ENCODE peak calls at places on chromosomes 6 and 20, in four cellular contexts. One of them, this sample, is unnamed.

GRCh38 chr6:45922728-45923351 is 92.8 kb downstream of the CLIC5 start:
- DNase-seq in foreskin keratinocyte: peak
- DNase-seq in thoracic aorta: no peak
- DNase-seq in choroid plexus epithelial cell: peak
- DNase-seq in this sample: peak

GRCh38 chr20:6636209-6637159 is 131.0 kb upstream of the BMP2 start:
- DNase-seq in foreskin keratinocyte: peak
- DNase-seq in thoracic aorta: no peak
- DNase-seq in choroid plexus epithelial cell: peak
- DNase-seq in this sample: peak

GRCh38 chr6:116564921-116565872 is 6.1 kb upstream of the RWDD1 start:
- DNase-seq in foreskin keratinocyte: no peak
- DNase-seq in thoracic aorta: no peak
- DNase-seq in choroid plexus epithelial cell: no peak
- DNase-seq in this sample: no peak

GRCh38 chr20:38272398-38272797 is 11.9 kb upstream of the KIAA1755 start:
- DNase-seq in foreskin keratinocyte: peak
- DNase-seq in thoracic aorta: no peak
- DNase-seq in choroid plexus epithelial cell: no peak
- DNase-seq in this sample: no peak

GRCh38 chr6:81486234-81486633 is 266.2 kb downstream of the TENT5A start:
- DNase-seq in foreskin keratinocyte: no peak
- DNase-seq in thoracic aorta: no peak
- DNase-seq in choroid plexus epithelial cell: no peak
- DNase-seq in this sample: no peak

GRCh38 chr6:131745476-131745875 is 34.7 kb upstream of the CTAGE9 start:
- DNase-seq in foreskin keratinocyte: no peak
- DNase-seq in thoracic aorta: no peak
- DNase-seq in choroid plexus epithelial cell: no peak
- DNase-seq in this sample: no peak

GRCh38 chr20:50729925-50730764 is 1.2 kb upstream of the PARD6B start:
- DNase-seq in foreskin keratinocyte: no peak
- DNase-seq in thoracic aorta: peak
- DNase-seq in choroid plexus epithelial cell: peak
- DNase-seq in this sample: peak

GRCh38 chr6:3356056-3356823 is 97.5 kb downstream of the PSMG4 start:
- DNase-seq in foreskin keratinocyte: no peak
- DNase-seq in thoracic aorta: peak
- DNase-seq in choroid plexus epithelial cell: peak
- DNase-seq in this sample: peak

GRCh38 chr6:100134703-100135102 is 140.7 kb upstream of the MCHR2 start:
- DNase-seq in foreskin keratinocyte: no peak
- DNase-seq in thoracic aorta: no peak
- DNase-seq in choroid plexus epithelial cell: peak
- DNase-seq in this sample: no peak

GRCh38 chr20:56630086-56630493 is 984 bp downstream of the TFAP2C start:
- DNase-seq in foreskin keratinocyte: peak
- DNase-seq in thoracic aorta: no peak
- DNase-seq in choroid plexus epithelial cell: peak
- DNase-seq in this sample: peak

GRCh38 chr6:121686611-121687023 is 251.2 kb downstream of the GJA1 start:
- DNase-seq in foreskin keratinocyte: no peak
- DNase-seq in thoracic aorta: no peak
- DNase-seq in choroid plexus epithelial cell: no peak
- DNase-seq in this sample: no peak

GRCh38 chr6:105691971-105692370 is 289.1 kb upstream of the PREP start:
- DNase-seq in foreskin keratinocyte: no peak
- DNase-seq in thoracic aorta: no peak
- DNase-seq in choroid plexus epithelial cell: no peak
- DNase-seq in this sample: no peak

GRCh38 chr6:89357390-89357789 is 4.9 kb upstream of the UBE2J1 start:
- DNase-seq in foreskin keratinocyte: no peak
- DNase-seq in thoracic aorta: no peak
- DNase-seq in choroid plexus epithelial cell: no peak
- DNase-seq in this sample: no peak

GRCh38 chr6:113920663-113921267 is 50.2 kb downstream of the HDAC2 start:
- DNase-seq in foreskin keratinocyte: no peak
- DNase-seq in thoracic aorta: no peak
- DNase-seq in choroid plexus epithelial cell: no peak
- DNase-seq in this sample: no peak

GRCh38 chr20:31663838-31664695 is 26.4 kb downstream of the COX4I2 start:
- DNase-seq in foreskin keratinocyte: no peak
- DNase-seq in thoracic aorta: no peak
- DNase-seq in choroid plexus epithelial cell: no peak
- DNase-seq in this sample: peak

GRCh38 chr6:13696226-13696625 is 15.4 kb downstream of the RANBP9 start:
- DNase-seq in foreskin keratinocyte: no peak
- DNase-seq in thoracic aorta: no peak
- DNase-seq in choroid plexus epithelial cell: peak
- DNase-seq in this sample: no peak

GRCh38 chr6:157758516-157759023 is 64.5 kb upstream of the SNX9 start:
- DNase-seq in foreskin keratinocyte: no peak
- DNase-seq in thoracic aorta: no peak
- DNase-seq in choroid plexus epithelial cell: no peak
- DNase-seq in this sample: no peak

GRCh38 chr20:43976577-43976976 is 61.9 kb downstream of the TOX2 start:
- DNase-seq in foreskin keratinocyte: no peak
- DNase-seq in thoracic aorta: no peak
- DNase-seq in choroid plexus epithelial cell: no peak
- DNase-seq in this sample: no peak

GRCh38 chr6:90610671-90611542 is 24.0 kb upstream of the MAP3K7 start:
- DNase-seq in foreskin keratinocyte: no peak
- DNase-seq in thoracic aorta: no peak
- DNase-seq in choroid plexus epithelial cell: peak
- DNase-seq in this sample: no peak

GRCh38 chr6:121435444-121436069 is at the start of gene GJA1:
- DNase-seq in foreskin keratinocyte: peak
- DNase-seq in thoracic aorta: peak
- DNase-seq in choroid plexus epithelial cell: peak
- DNase-seq in this sample: no peak

GRCh38 chr20:6492396-6493055 is 275.0 kb upstream of the BMP2 start:
- DNase-seq in foreskin keratinocyte: peak
- DNase-seq in thoracic aorta: no peak
- DNase-seq in choroid plexus epithelial cell: peak
- DNase-seq in this sample: peak

GRCh38 chr6:108622601-108623335 is 62.1 kb downstream of the FOXO3 start:
- DNase-seq in foreskin keratinocyte: peak
- DNase-seq in thoracic aorta: peak
- DNase-seq in choroid plexus epithelial cell: peak
- DNase-seq in this sample: no peak

GRCh38 chr6:147970970-147971369 is 371.7 kb upstream of the SASH1 start:
- DNase-seq in foreskin keratinocyte: no peak
- DNase-seq in thoracic aorta: no peak
- DNase-seq in choroid plexus epithelial cell: peak
- DNase-seq in this sample: peak

GRCh38 chr6:41939091-41939847 is 2.3 kb downstream of the CCND3 start:
- DNase-seq in foreskin keratinocyte: no peak
- DNase-seq in thoracic aorta: no peak
- DNase-seq in choroid plexus epithelial cell: peak
- DNase-seq in this sample: no peak

GRCh38 chr6:67345946-67346345 is 1289.1 kb upstream of the ADGRB3 start:
- DNase-seq in foreskin keratinocyte: peak
- DNase-seq in thoracic aorta: no peak
- DNase-seq in choroid plexus epithelial cell: peak
- DNase-seq in this sample: no peak

GRCh38 chr6:82419088-82419720 is 55.6 kb downstream of the TPBG start:
- DNase-seq in foreskin keratinocyte: no peak
- DNase-seq in thoracic aorta: no peak
- DNase-seq in choroid plexus epithelial cell: no peak
- DNase-seq in this sample: no peak

GRCh38 chr6:17470953-17471335 is 77.5 kb downstream of the CAP2 start:
- DNase-seq in foreskin keratinocyte: peak
- DNase-seq in thoracic aorta: no peak
- DNase-seq in choroid plexus epithelial cell: peak
- DNase-seq in this sample: no peak

GRCh38 chr6:41748102-41748477 is 893 bp upstream of the PGC start:
- DNase-seq in foreskin keratinocyte: no peak
- DNase-seq in thoracic aorta: no peak
- DNase-seq in choroid plexus epithelial cell: no peak
- DNase-seq in this sample: no peak

GRCh38 chr6:54428437-54428836 is 120.2 kb downstream of the TINAG start:
- DNase-seq in foreskin keratinocyte: no peak
- DNase-seq in thoracic aorta: no peak
- DNase-seq in choroid plexus epithelial cell: no peak
- DNase-seq in this sample: no peak

GRCh38 chr20:17345321-17345720 is 118.5 kb downstream of the PCSK2 start:
- DNase-seq in foreskin keratinocyte: no peak
- DNase-seq in thoracic aorta: no peak
- DNase-seq in choroid plexus epithelial cell: no peak
- DNase-seq in this sample: no peak

GRCh38 chr6:35385457-35386202 is 43.3 kb downstream of the PPARD start:
- DNase-seq in foreskin keratinocyte: no peak
- DNase-seq in thoracic aorta: no peak
- DNase-seq in choroid plexus epithelial cell: peak
- DNase-seq in this sample: no peak